ENCODE peak calls at places on chromosomes 13 and 19, in eight cellular contexts. One of them, this sample, is unnamed.

GRCh38 chr13:57970404-57970803 is 338.9 kb downstream of the PCDH17 start:
- DNase-seq in HCT116: no peak
- DNase-seq in SK-N-MC: no peak
- DNase-seq in GM12891: no peak
- DNase-seq in breast epithelium: no peak
- DNase-seq in SK-N-SH: no peak
- DNase-seq in stomach: no peak
- DNase-seq in H1: no peak
- DNase-seq in this sample: no peak

GRCh38 chr13:98173431-98173921 is 3.6 kb downstream of the RNF113B start:
- DNase-seq in HCT116: peak
- DNase-seq in SK-N-MC: no peak
- DNase-seq in GM12891: no peak
- DNase-seq in breast epithelium: no peak
- DNase-seq in SK-N-SH: no peak
- DNase-seq in stomach: no peak
- DNase-seq in H1: no peak
- DNase-seq in this sample: no peak

GRCh38 chr19:40976724-40977123 is 14.4 kb upstream of the CYP2B6 start:
- DNase-seq in HCT116: no peak
- DNase-seq in SK-N-MC: peak
- DNase-seq in GM12891: no peak
- DNase-seq in breast epithelium: no peak
- DNase-seq in SK-N-SH: no peak
- DNase-seq in stomach: no peak
- DNase-seq in H1: no peak
- DNase-seq in this sample: no peak

GRCh38 chr19:16160943-16161560 is 12.3 kb downstream of the CIB3 start:
- DNase-seq in HCT116: peak
- DNase-seq in SK-N-MC: no peak
- DNase-seq in GM12891: no peak
- DNase-seq in breast epithelium: no peak
- DNase-seq in SK-N-SH: no peak
- DNase-seq in stomach: no peak
- DNase-seq in H1: no peak
- DNase-seq in this sample: no peak

GRCh38 chr13:114038211-114038613 is 64.3 kb upstream of the C13orf46 start:
- DNase-seq in HCT116: no peak
- DNase-seq in SK-N-MC: no peak
- DNase-seq in GM12891: no peak
- DNase-seq in breast epithelium: no peak
- DNase-seq in SK-N-SH: no peak
- DNase-seq in stomach: no peak
- DNase-seq in H1: no peak
- DNase-seq in this sample: no peak

GRCh38 chr13:40285634-40286033 is 380.8 kb downstream of the FOXO1 start:
- DNase-seq in HCT116: no peak
- DNase-seq in SK-N-MC: no peak
- DNase-seq in GM12891: no peak
- DNase-seq in breast epithelium: no peak
- DNase-seq in SK-N-SH: no peak
- DNase-seq in stomach: no peak
- DNase-seq in H1: no peak
- DNase-seq in this sample: no peak

GRCh38 chr19:15180451-15181390 is 20.1 kb downstream of the NOTCH3 start:
- DNase-seq in HCT116: no peak
- DNase-seq in SK-N-MC: no peak
- DNase-seq in GM12891: no peak
- DNase-seq in breast epithelium: no peak
- DNase-seq in SK-N-SH: no peak
- DNase-seq in stomach: peak
- DNase-seq in H1: peak
- DNase-seq in this sample: peak

GRCh38 chr13:46553886-46554855 is 1.2 kb downstream of the LRCH1 start:
- DNase-seq in HCT116: peak
- DNase-seq in SK-N-MC: peak
- DNase-seq in GM12891: peak
- DNase-seq in breast epithelium: peak
- DNase-seq in SK-N-SH: peak
- DNase-seq in stomach: peak
- DNase-seq in H1: peak
- DNase-seq in this sample: peak

GRCh38 chr19:35717665-35718344 is at the start of gene KMT2B:
- DNase-seq in HCT116: no peak
- DNase-seq in SK-N-MC: no peak
- DNase-seq in GM12891: peak
- DNase-seq in breast epithelium: no peak
- DNase-seq in SK-N-SH: peak
- DNase-seq in stomach: peak
- DNase-seq in H1: peak
- DNase-seq in this sample: no peak

GRCh38 chr13:55263045-55263444 is 1877.7 kb upstream of the PRR20A start:
- DNase-seq in HCT116: no peak
- DNase-seq in SK-N-MC: no peak
- DNase-seq in GM12891: no peak
- DNase-seq in breast epithelium: no peak
- DNase-seq in SK-N-SH: no peak
- DNase-seq in stomach: no peak
- DNase-seq in H1: no peak
- DNase-seq in this sample: no peak

GRCh38 chr19:4342421-4343055 is 824 bp upstream of the MPND start:
- DNase-seq in HCT116: peak
- DNase-seq in SK-N-MC: peak
- DNase-seq in GM12891: peak
- DNase-seq in breast epithelium: peak
- DNase-seq in SK-N-SH: peak
- DNase-seq in stomach: peak
- DNase-seq in H1: peak
- DNase-seq in this sample: peak

GRCh38 chr13:113137656-113138292 is 15.2 kb downstream of the F10 start:
- DNase-seq in HCT116: no peak
- DNase-seq in SK-N-MC: no peak
- DNase-seq in GM12891: no peak
- DNase-seq in breast epithelium: no peak
- DNase-seq in SK-N-SH: no peak
- DNase-seq in stomach: no peak
- DNase-seq in H1: no peak
- DNase-seq in this sample: no peak

GRCh38 chr13:85652536-85652935 is 146.7 kb downstream of the SLITRK6 start:
- DNase-seq in HCT116: no peak
- DNase-seq in SK-N-MC: no peak
- DNase-seq in GM12891: no peak
- DNase-seq in breast epithelium: no peak
- DNase-seq in SK-N-SH: no peak
- DNase-seq in stomach: no peak
- DNase-seq in H1: no peak
- DNase-seq in this sample: no peak

GRCh38 chr13:24135674-24136300 is 24.7 kb upstream of the SPATA13 start:
- DNase-seq in HCT116: no peak
- DNase-seq in SK-N-MC: no peak
- DNase-seq in GM12891: no peak
- DNase-seq in breast epithelium: no peak
- DNase-seq in SK-N-SH: no peak
- DNase-seq in stomach: no peak
- DNase-seq in H1: no peak
- DNase-seq in this sample: no peak

GRCh38 chr13:113650275-113650674 is 7.7 kb downstream of the ATP4B start:
- DNase-seq in HCT116: no peak
- DNase-seq in SK-N-MC: no peak
- DNase-seq in GM12891: no peak
- DNase-seq in breast epithelium: no peak
- DNase-seq in SK-N-SH: no peak
- DNase-seq in stomach: peak
- DNase-seq in H1: no peak
- DNase-seq in this sample: peak

GRCh38 chr19:15238639-15239155 is 6.4 kb upstream of the EPHX3 start:
- DNase-seq in HCT116: no peak
- DNase-seq in SK-N-MC: no peak
- DNase-seq in GM12891: no peak
- DNase-seq in breast epithelium: no peak
- DNase-seq in SK-N-SH: no peak
- DNase-seq in stomach: no peak
- DNase-seq in H1: no peak
- DNase-seq in this sample: no peak

GRCh38 chr13:94312511-94313191 is 166.8 kb downstream of the DCT start:
- DNase-seq in HCT116: no peak
- DNase-seq in SK-N-MC: no peak
- DNase-seq in GM12891: no peak
- DNase-seq in breast epithelium: no peak
- DNase-seq in SK-N-SH: no peak
- DNase-seq in stomach: no peak
- DNase-seq in H1: no peak
- DNase-seq in this sample: no peak

GRCh38 chr19:3977242-3978143 is 6.6 kb upstream of the DAPK3 start:
- DNase-seq in HCT116: no peak
- DNase-seq in SK-N-MC: no peak
- DNase-seq in GM12891: no peak
- DNase-seq in breast epithelium: peak
- DNase-seq in SK-N-SH: peak
- DNase-seq in stomach: no peak
- DNase-seq in H1: peak
- DNase-seq in this sample: no peak

GRCh38 chr13:30735025-30735967 is at the start of gene ALOX5AP:
- DNase-seq in HCT116: no peak
- DNase-seq in SK-N-MC: no peak
- DNase-seq in GM12891: peak
- DNase-seq in breast epithelium: no peak
- DNase-seq in SK-N-SH: no peak
- DNase-seq in stomach: peak
- DNase-seq in H1: no peak
- DNase-seq in this sample: peak

GRCh38 chr13:20219585-20219984 is 12.5 kb downstream of the GJB6 start:
- DNase-seq in HCT116: no peak
- DNase-seq in SK-N-MC: no peak
- DNase-seq in GM12891: peak
- DNase-seq in breast epithelium: no peak
- DNase-seq in SK-N-SH: no peak
- DNase-seq in stomach: no peak
- DNase-seq in H1: no peak
- DNase-seq in this sample: no peak

GRCh38 chr19:45526143-45526542 is 18.9 kb downstream of the VASP start:
- DNase-seq in HCT116: no peak
- DNase-seq in SK-N-MC: no peak
- DNase-seq in GM12891: no peak
- DNase-seq in breast epithelium: peak
- DNase-seq in SK-N-SH: peak
- DNase-seq in stomach: peak
- DNase-seq in H1: peak
- DNase-seq in this sample: no peak

GRCh38 chr13:110302986-110303385 is 4.0 kb downstream of the COL4A1 start:
- DNase-seq in HCT116: no peak
- DNase-seq in SK-N-MC: no peak
- DNase-seq in GM12891: no peak
- DNase-seq in breast epithelium: no peak
- DNase-seq in SK-N-SH: no peak
- DNase-seq in stomach: no peak
- DNase-seq in H1: no peak
- DNase-seq in this sample: no peak

GRCh38 chr13:110301083-110301482 is 5.9 kb downstream of the COL4A1 start:
- DNase-seq in HCT116: no peak
- DNase-seq in SK-N-MC: no peak
- DNase-seq in GM12891: no peak
- DNase-seq in breast epithelium: no peak
- DNase-seq in SK-N-SH: no peak
- DNase-seq in stomach: no peak
- DNase-seq in H1: no peak
- DNase-seq in this sample: no peak

GRCh38 chr13:110302154-110302553 is 4.8 kb downstream of the COL4A1 start:
- DNase-seq in HCT116: no peak
- DNase-seq in SK-N-MC: no peak
- DNase-seq in GM12891: no peak
- DNase-seq in breast epithelium: no peak
- DNase-seq in SK-N-SH: no peak
- DNase-seq in stomach: no peak
- DNase-seq in H1: no peak
- DNase-seq in this sample: no peak

GRCh38 chr13:110300090-110300815 is 6.7 kb downstream of the COL4A1 start:
- DNase-seq in HCT116: no peak
- DNase-seq in SK-N-MC: no peak
- DNase-seq in GM12891: no peak
- DNase-seq in breast epithelium: no peak
- DNase-seq in SK-N-SH: no peak
- DNase-seq in stomach: no peak
- DNase-seq in H1: no peak
- DNase-seq in this sample: no peak

GRCh38 chr13:110301606-110302131 is 5.3 kb downstream of the COL4A1 start:
- DNase-seq in HCT116: no peak
- DNase-seq in SK-N-MC: no peak
- DNase-seq in GM12891: no peak
- DNase-seq in breast epithelium: no peak
- DNase-seq in SK-N-SH: no peak
- DNase-seq in stomach: no peak
- DNase-seq in H1: no peak
- DNase-seq in this sample: no peak
- TF ChIP-seq POLR2AphosphoS5 in HCT116: no peak
- TF ChIP-seq POLR2AphosphoS5 in SK-N-MC: no peak
- TF ChIP-seq POLR2AphosphoS5 in GM12891: no peak
- TF ChIP-seq POLR2AphosphoS5 in breast epithelium: no peak
- TF ChIP-seq POLR2AphosphoS5 in SK-N-SH: no peak
- TF ChIP-seq POLR2AphosphoS5 in stomach: no peak
- TF ChIP-seq POLR2AphosphoS5 in H1: no peak
- TF ChIP-seq POLR2AphosphoS5 in this sample: no peak

GRCh38 chr19:7294571-7295212 is 478 bp upstream of the INSR start:
- DNase-seq in HCT116: peak
- DNase-seq in SK-N-MC: no peak
- DNase-seq in GM12891: peak
- DNase-seq in breast epithelium: peak
- DNase-seq in SK-N-SH: peak
- DNase-seq in stomach: peak
- DNase-seq in H1: peak
- DNase-seq in this sample: peak
- TF ChIP-seq POLR2AphosphoS5 in HCT116: peak
- TF ChIP-seq POLR2AphosphoS5 in SK-N-MC: peak
- TF ChIP-seq POLR2AphosphoS5 in GM12891: no peak
- TF ChIP-seq POLR2AphosphoS5 in breast epithelium: no peak
- TF ChIP-seq POLR2AphosphoS5 in SK-N-SH: no peak
- TF ChIP-seq POLR2AphosphoS5 in stomach: no peak
- TF ChIP-seq POLR2AphosphoS5 in H1: no peak
- TF ChIP-seq POLR2AphosphoS5 in this sample: no peak

DNA sequence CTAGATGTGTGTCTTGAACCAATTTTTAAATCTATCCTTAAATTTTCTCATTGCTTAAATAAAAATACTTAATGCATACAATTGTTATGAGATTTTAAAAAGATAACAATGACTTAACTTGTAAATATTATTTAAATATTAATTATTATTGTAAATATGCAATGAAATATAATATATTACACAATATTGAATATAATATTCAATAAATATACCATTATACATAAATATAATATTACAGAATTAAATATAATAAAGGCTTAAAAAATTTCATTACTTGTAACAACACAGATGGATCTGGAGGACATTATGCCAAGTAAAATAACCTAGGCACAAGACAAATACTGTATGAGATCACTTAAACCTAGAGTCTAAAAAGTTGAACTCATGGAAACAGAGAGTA is 1532.3 kb downstream of the PCDH9 start:
- DNase-seq in HCT116: no peak
- DNase-seq in SK-N-MC: no peak
- DNase-seq in GM12891: no peak
- DNase-seq in breast epithelium: no peak
- DNase-seq in SK-N-SH: no peak
- DNase-seq in stomach: no peak
- DNase-seq in H1: no peak
- DNase-seq in this sample: no peak
- TF ChIP-seq POLR2AphosphoS5 in HCT116: no peak
- TF ChIP-seq POLR2AphosphoS5 in SK-N-MC: no peak
- TF ChIP-seq POLR2AphosphoS5 in GM12891: no peak
- TF ChIP-seq POLR2AphosphoS5 in breast epithelium: no peak
- TF ChIP-seq POLR2AphosphoS5 in SK-N-SH: no peak
- TF ChIP-seq POLR2AphosphoS5 in stomach: no peak
- TF ChIP-seq POLR2AphosphoS5 in H1: no peak
- TF ChIP-seq POLR2AphosphoS5 in this sample: no peak

GRCh38 chr19:11166281-11167142 is 10.9 kb upstream of the SPC24 start:
- DNase-seq in HCT116: no peak
- DNase-seq in SK-N-MC: no peak
- DNase-seq in GM12891: no peak
- DNase-seq in breast epithelium: no peak
- DNase-seq in SK-N-SH: no peak
- DNase-seq in stomach: no peak
- DNase-seq in H1: no peak
- DNase-seq in this sample: no peak
- TF ChIP-seq POLR2AphosphoS5 in HCT116: no peak
- TF ChIP-seq POLR2AphosphoS5 in SK-N-MC: no peak
- TF ChIP-seq POLR2AphosphoS5 in GM12891: no peak
- TF ChIP-seq POLR2AphosphoS5 in breast epithelium: peak
- TF ChIP-seq POLR2AphosphoS5 in SK-N-SH: no peak
- TF ChIP-seq POLR2AphosphoS5 in stomach: no peak
- TF ChIP-seq POLR2AphosphoS5 in H1: no peak
- TF ChIP-seq POLR2AphosphoS5 in this sample: peak

This sample was measured in spleen.